ENCODE peak calls at places on chromosomes 3 and 15, in eight cellular contexts. K is GM06990, S is fibroblast of lung, O is K562, J is foreskin fibroblast, E is neural progenitor cell, R is kidney epithelial cell, X is GM12865. Y is an unnamed sample.

GRCh38 chr15:69388259-69388658 is 25.9 kb upstream of the KIF23 start:
- DNase-seq in K (no peak), S (no peak), O (no peak), J (peak), E (no peak), R (no peak), X (no peak), Y (no peak)

GRCh38 chr15:38202356-38202755 is 50.3 kb upstream of the SPRED1 start:
- DNase-seq in K (no peak), S (no peak), O (no peak), J (peak), E (no peak), R (no peak), X (no peak), Y (no peak)

GRCh38 chr3:148954981-148955380 is 36.4 kb upstream of the GYG1 start:
- DNase-seq in K (no peak), S (no peak), O (no peak), J (peak), E (no peak), R (no peak), X (no peak), Y (no peak)

GRCh38 chr3:99319961-99320360 is 318.4 kb upstream of the COL8A1 start:
- DNase-seq in K (no peak), S (peak), O (no peak), J (peak), E (no peak), R (peak), X (no peak), Y (no peak)

GRCh38 chr3:45826321-45826720 is 15.6 kb downstream of the LZTFL1 start:
- DNase-seq in K (no peak), S (no peak), O (no peak), J (no peak), E (no peak), R (no peak), X (no peak), Y (no peak)

GRCh38 chr3:106428565-106428994 is 559.8 kb upstream of the CBLB start:
- DNase-seq in K (no peak), S (peak), O (no peak), J (peak), E (no peak), R (peak), X (no peak), Y (no peak)

GRCh38 chr15:100235030-100235617 is 106.7 kb downstream of the ADAMTS17 start:
- DNase-seq in K (no peak), S (no peak), O (peak), J (no peak), E (no peak), R (no peak), X (no peak), Y (no peak)

GRCh38 chr3:155609586-155609985 is 135.3 kb downstream of the PLCH1 start:
- DNase-seq in K (no peak), S (no peak), O (no peak), J (no peak), E (no peak), R (no peak), X (no peak), Y (no peak)

GRCh38 chr3:197951392-197951990 is 1.5 kb downstream of the RPL35A start:
- DNase-seq in K (no peak), S (no peak), O (no peak), J (no peak), E (no peak), R (no peak), X (peak), Y (no peak)

GRCh38 chr3:73513260-73513659 is 111.5 kb downstream of the PDZRN3 start:
- DNase-seq in K (no peak), S (no peak), O (no peak), J (no peak), E (no peak), R (peak), X (no peak), Y (no peak)

GRCh38 chr15:76866008-76866407 is 39.1 kb downstream of the SCAPER start:
- DNase-seq in K (no peak), S (peak), O (no peak), J (peak), E (no peak), R (no peak), X (peak), Y (no peak)

GRCh38 chr15:85690546-85691226 is 104.0 kb downstream of the KLHL25 start:
- DNase-seq in K (no peak), S (no peak), O (no peak), J (no peak), E (no peak), R (no peak), X (peak), Y (no peak)

GRCh38 chr3:53661480-53661879 is 167.1 kb downstream of the CACNA1D start:
- DNase-seq in K (no peak), S (no peak), O (no peak), J (no peak), E (no peak), R (no peak), X (no peak), Y (no peak)
- TF ChIP-seq CTCF in K (no peak), S (no peak), O (no peak), J (no peak), E (no peak), R (no peak), X (no peak), Y (no peak)

GRCh38 chr3:9826815-9827574 is 16.8 kb downstream of the RPUSD3 start:
- DNase-seq in K (no peak), S (no peak), O (no peak), J (peak), E (peak), R (no peak), X (peak), Y (peak)
- TF ChIP-seq CTCF in K (peak), S (peak), O (peak), J (peak), E (peak), R (peak), X (peak), Y (peak)

DNA sequence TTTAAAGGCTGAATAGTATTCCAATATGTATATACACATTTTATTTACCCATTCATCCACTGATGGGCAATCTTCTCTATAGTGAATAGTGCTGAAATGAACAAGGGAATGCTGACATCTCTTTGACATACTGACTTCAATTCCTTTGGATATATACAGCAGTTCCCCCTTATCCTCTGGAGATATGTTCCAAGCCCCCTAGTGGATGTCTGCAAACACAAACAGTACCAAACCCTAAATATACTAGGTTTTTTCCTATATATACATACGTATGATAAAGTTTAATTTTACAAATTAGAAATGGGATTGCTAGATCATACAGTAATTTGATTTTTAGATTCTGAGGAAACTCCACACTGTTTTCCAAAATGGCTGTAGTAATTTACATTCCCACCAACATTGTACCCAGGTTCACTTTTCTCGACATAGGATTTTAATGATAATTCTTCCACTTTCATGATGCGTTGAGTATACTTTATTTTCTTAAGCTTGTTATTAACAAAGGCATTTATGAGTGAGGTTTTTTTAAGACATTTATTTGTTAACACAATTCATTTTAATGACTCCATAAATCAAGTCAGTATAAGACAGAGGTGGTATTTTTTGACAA is 38.2 kb downstream of the VPS13C start:
- DNase-seq in K (no peak), S (no peak), O (no peak), J (peak), E (peak), R (no peak), X (no peak), Y (no peak)
- TF ChIP-seq CTCF in K (peak), S (peak), O (peak), J (peak), E (peak), R (peak), X (no peak), Y (peak)

DNA sequence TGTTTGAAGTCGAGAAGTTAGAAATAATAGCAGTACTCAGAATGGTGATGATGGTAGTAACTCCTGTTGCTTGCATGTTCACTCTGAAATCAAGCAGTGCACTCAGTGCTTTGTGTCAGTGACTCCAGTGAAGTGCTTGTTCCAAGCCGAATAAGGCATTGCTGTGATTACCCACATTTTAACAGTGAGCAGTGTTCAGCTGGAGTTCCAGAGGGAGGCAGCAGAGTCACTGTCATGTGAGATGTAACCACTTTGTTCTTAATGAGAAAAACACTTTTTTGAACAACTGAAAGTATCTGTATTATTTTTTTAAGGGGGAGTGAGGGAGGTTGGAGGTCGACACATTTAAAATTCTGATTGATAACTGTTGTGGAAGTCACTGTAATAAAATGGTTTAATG is 3.7 kb downstream of the MDFIC2 start:
- DNase-seq in K (no peak), S (peak), O (no peak), J (peak), E (peak), R (no peak), X (peak), Y (peak)
- TF ChIP-seq CTCF in K (peak), S (peak), O (no peak), J (no peak), E (peak), R (peak), X (peak), Y (no peak)

GRCh38 chr3:33440578-33441321 is 545 bp upstream of the UBP1 start:
- DNase-seq in K (peak), S (peak), O (peak), J (peak), E (peak), R (peak), X (peak), Y (peak)
- TF ChIP-seq CTCF in K (no peak), S (no peak), O (no peak), J (no peak), E (no peak), R (no peak), X (no peak), Y (no peak)

DNA sequence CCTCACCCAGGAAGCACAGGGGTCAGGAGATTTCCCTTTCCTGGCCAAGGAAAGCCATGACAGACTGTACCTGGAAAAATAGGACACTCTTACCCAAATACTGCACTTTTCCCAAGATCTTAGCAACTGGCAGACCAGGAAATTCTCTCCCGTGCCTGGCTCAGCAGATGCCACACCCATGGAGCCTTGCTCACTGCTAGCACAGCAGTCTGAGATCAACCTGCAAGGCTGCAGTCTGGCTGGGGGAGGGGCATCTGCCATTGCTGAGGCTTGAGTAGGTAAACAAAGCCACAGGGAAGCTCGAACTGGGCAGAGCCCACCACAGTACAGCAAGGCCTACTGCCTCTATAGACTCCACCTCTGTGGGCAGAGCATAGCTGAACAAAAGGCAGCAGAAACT is 567.3 kb upstream of the LMCD1 start:
- DNase-seq in K (no peak), S (no peak), O (no peak), J (no peak), E (no peak), R (no peak), X (no peak), Y (no peak)
- TF ChIP-seq CTCF in K (no peak), S (no peak), O (no peak), J (no peak), E (no peak), R (no peak), X (no peak), Y (no peak)

GRCh38 chr3:191136347-191136746 is 62.7 kb upstream of the OSTN start:
- DNase-seq in K (no peak), S (peak), O (no peak), J (peak), E (no peak), R (no peak), X (peak), Y (peak)
- TF ChIP-seq CTCF in K (peak), S (peak), O (peak), J (peak), E (peak), R (no peak), X (peak), Y (peak)

GRCh38 chr15:92231461-92231860 is 162.2 kb upstream of the ST8SIA2 start:
- DNase-seq in K (no peak), S (no peak), O (no peak), J (no peak), E (no peak), R (no peak), X (no peak), Y (no peak)

GRCh38 chr15:92228830-92229229 is 164.9 kb upstream of the ST8SIA2 start:
- DNase-seq in K (no peak), S (no peak), O (no peak), J (no peak), E (no peak), R (no peak), X (no peak), Y (no peak)

GRCh38 chr15:92224843-92225242 is 168.8 kb upstream of the ST8SIA2 start:
- DNase-seq in K (no peak), S (no peak), O (no peak), J (no peak), E (no peak), R (no peak), X (no peak), Y (no peak)

GRCh38 chr15:92226020-92226612 is 167.6 kb upstream of the ST8SIA2 start:
- DNase-seq in K (no peak), S (peak), O (no peak), J (no peak), E (peak), R (no peak), X (peak), Y (peak)
- TF ChIP-seq CTCF in K (peak), S (peak), O (peak), J (peak), E (peak), R (peak), X (peak), Y (no peak)

GRCh38 chr3:119944091-119944490 is 150.2 kb downstream of the GSK3B start:
- DNase-seq in K (peak), S (no peak), O (no peak), J (no peak), E (no peak), R (no peak), X (peak), Y (no peak)

GRCh38 chr3:119950666-119951325 is 143.5 kb downstream of the GSK3B start:
- DNase-seq in K (no peak), S (no peak), O (no peak), J (no peak), E (no peak), R (no peak), X (no peak), Y (no peak)

DNA sequence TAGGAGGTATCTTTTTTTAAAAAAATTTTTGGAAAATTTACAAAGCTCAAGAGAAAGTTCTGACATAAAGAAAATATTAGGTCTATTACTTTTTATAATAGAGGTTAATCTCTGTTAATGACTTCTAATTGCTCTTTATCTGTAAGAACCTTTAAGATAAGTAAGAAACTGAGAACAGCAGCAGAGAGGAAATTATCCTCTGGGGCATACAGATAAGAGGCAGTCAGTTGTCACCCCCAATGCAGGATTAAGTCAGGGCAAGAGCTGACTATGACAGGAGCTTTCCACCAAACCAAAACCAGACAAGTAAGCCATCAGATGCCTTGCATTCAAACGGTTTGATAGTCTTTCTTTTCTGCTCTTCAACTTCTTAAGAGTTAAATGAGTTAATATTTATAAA is 149.0 kb downstream of the GSK3B start:
- DNase-seq in K (no peak), S (no peak), O (peak), J (no peak), E (no peak), R (no peak), X (no peak), Y (no peak)
- TF ChIP-seq CTCF in K (no peak), S (no peak), O (no peak), J (no peak), E (no peak), R (no peak), X (no peak), Y (no peak)

DNA sequence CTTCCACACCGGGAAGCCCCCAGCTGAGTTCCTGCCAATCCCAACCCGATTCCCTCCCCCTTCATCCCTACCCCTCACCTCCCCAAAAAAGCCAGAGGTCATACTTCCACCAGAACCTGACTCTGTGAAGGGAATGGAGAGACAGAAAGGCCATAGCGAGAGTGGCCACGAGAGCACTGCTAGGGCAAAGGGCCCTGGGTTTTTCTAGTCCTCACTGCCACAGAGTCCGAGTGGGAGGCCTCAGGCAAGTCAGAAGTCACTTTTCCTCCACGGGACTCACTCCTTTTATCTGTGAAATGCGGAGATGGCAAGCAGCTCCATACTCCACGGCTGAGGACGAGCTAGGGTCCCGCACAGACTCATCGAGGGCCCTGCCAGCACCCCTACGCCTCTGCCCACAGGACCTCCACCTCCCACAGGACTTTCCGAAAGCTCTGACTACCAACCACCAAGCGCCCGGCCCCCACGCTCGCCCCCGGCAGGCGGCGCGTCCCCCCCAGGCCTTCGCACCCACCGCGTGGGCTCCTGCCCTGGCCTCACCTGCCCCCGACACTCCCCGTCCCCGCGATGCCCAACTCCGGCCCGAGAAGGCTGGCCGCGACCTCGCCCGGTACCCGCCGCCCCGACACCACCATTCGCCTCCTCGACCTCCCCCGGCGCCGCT is 794 bp downstream of the ATP13A3 start:
- DNase-seq in K (peak), S (peak), O (peak), J (peak), E (peak), R (no peak), X (peak), Y (peak)
- TF ChIP-seq CTCF in K (no peak), S (no peak), O (no peak), J (peak), E (peak), R (peak), X (peak), Y (no peak)

Y was measured in endothelial cell.